ENCODE peak calls at places on chromosome 5, in seven cellular contexts. P is HepG2, T is esophagus muscularis mucosa, F is heart left ventricle, C is right lobe of liver, G is IMR-90, V is spleen. L is an unnamed sample. For H3K27me3, the result is how much of the 10 kb centered on the place peaks cover.

GRCh38 chr5:68348447-68349222 is 133.1 kb downstream of the PIK3R1 start:
- DNase-seq in P (no peak), T (no peak), F (peak), C (no peak), G (no peak), V (no peak), L (no peak)

GRCh38 chr5:132065351-132065937 is 5.0 kb downstream of the IL3 start:
- DNase-seq in P (peak), T (no peak), F (peak), C (no peak), G (peak), V (peak), L (peak)

GRCh38 chr5:99130081-99130480 is 201.3 kb upstream of the CHD1 start:
- DNase-seq in P (no peak), T (no peak), F (no peak), C (no peak), G (no peak), V (no peak), L (no peak)

GRCh38 chr5:138697720-138698360 is 55.4 kb upstream of the CTNNA1 start:
- DNase-seq in P (no peak), T (no peak), F (no peak), C (no peak), G (no peak), V (no peak), L (no peak)

GRCh38 chr5:63613430-63613829 is 348.8 kb downstream of the HTR1A start:
- DNase-seq in P (no peak), T (no peak), F (no peak), C (no peak), G (no peak), V (no peak), L (no peak)

GRCh38 chr5:6687501-6687900 is 25.7 kb upstream of the TENT4A start:
- DNase-seq in P (no peak), T (peak), F (no peak), C (no peak), G (no peak), V (no peak), L (no peak)

GRCh38 chr5:20129491-20129890 is 141.5 kb upstream of the CDH18 start:
- DNase-seq in P (no peak), T (no peak), F (no peak), C (no peak), G (no peak), V (no peak), L (no peak)

GRCh38 chr5:54249210-54250028 is 61.0 kb downstream of the ARL15 start:
- DNase-seq in P (no peak), T (no peak), F (no peak), C (no peak), G (peak), V (no peak), L (peak)

GRCh38 chr5:39755986-39756385 is 331.2 kb upstream of the DAB2 start:
- DNase-seq in P (no peak), T (no peak), F (no peak), C (no peak), G (peak), V (no peak), L (no peak)

GRCh38 chr5:139417214-139417613 is 13.3 kb upstream of the SPATA24 start:
- DNase-seq in P (no peak), T (no peak), F (peak), C (peak), G (peak), V (no peak), L (no peak)

GRCh38 chr5:174755103-174755502 is 30.7 kb downstream of the MSX2 start:
- DNase-seq in P (no peak), T (no peak), F (no peak), C (no peak), G (peak), V (no peak), L (no peak)

GRCh38 chr5:124741711-124742496 is 4.5 kb downstream of the ZNF608 start:
- DNase-seq in P (no peak), T (no peak), F (no peak), C (no peak), G (peak), V (no peak), L (peak)

GRCh38 chr5:124677376-124677998 is 69.0 kb downstream of the ZNF608 start:
- DNase-seq in P (no peak), T (no peak), F (peak), C (no peak), G (peak), V (no peak), L (no peak)

GRCh38 chr5:57513785-57514184 is 31.2 kb upstream of the ACTBL2 start:
- DNase-seq in P (no peak), T (no peak), F (no peak), C (no peak), G (no peak), V (no peak), L (no peak)

GRCh38 chr5:139431706-139432105 is 7.6 kb downstream of the DNAJC18 start:
- DNase-seq in P (no peak), T (no peak), F (no peak), C (no peak), G (peak), V (no peak), L (no peak)

GRCh38 chr5:14190194-14191164 is 47.3 kb downstream of the TRIO start:
- DNase-seq in P (no peak), T (no peak), F (no peak), C (no peak), G (peak), V (no peak), L (no peak)

GRCh38 chr5:168291281-168291960 is at the start of gene WWC1:
- DNase-seq in P (peak), T (no peak), F (no peak), C (peak), G (peak), V (peak), L (peak)
- TF ChIP-seq POLR2A in P (no peak), T (no peak), F (no peak), C (peak), G (no peak), V (no peak), L (no peak)

GRCh38 chr5:129241755-129242154 is 147.2 kb downstream of the ISOC1 start:
- DNase-seq in P (no peak), T (no peak), F (no peak), C (no peak), G (no peak), V (no peak), L (no peak)
- H3K4me3 ChIP-seq in P (no peak), T (no peak), F (no peak), C (no peak), G (no peak), V (no peak), L (no peak)

GRCh38 chr5:173237821-173238220 is 2.8 kb upstream of the NKX2-5 start:
- DNase-seq in P (no peak), T (no peak), F (no peak), C (no peak), G (no peak), V (peak), L (no peak)
- H3K27me3 ChIP-seq in P (under half), T (half or more), F (half or more), C (half or more), G (half or more), V (under half), L (half or more)

DNA sequence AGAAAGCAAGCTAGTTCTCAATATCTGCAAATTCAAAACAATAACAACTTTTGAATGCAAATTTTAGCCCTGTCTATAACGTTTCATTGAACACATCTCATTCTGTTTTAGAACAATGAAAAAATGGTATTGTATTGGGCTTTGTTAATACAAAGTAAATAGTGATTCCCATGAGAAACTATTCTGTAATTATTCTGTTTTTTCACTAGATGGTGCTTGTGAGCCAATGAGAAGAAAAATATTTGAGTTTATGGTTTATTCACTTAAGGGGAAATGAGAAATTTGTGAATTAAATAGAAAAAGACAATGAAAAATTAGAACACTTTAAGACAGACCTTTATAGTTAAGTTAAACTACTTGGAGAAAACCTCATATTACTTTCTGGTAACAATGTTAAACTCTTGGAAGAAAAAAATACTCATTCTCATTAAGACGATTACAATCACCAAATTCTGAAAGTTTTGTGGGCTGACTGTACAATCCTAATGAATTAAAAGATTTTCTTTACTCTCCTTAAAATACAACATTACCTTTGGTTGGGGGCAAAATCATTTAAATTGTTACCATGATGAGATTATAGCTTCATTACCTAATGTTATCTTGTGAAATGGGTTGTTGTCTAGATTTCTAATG is 127.0 kb downstream of the NNT start:
- DNase-seq in P (peak), T (no peak), F (no peak), C (no peak), G (peak), V (no peak), L (no peak)
- TF ChIP-seq POLR2A in P (no peak), T (no peak), F (no peak), C (no peak), G (no peak), V (no peak), L (no peak)

DNA sequence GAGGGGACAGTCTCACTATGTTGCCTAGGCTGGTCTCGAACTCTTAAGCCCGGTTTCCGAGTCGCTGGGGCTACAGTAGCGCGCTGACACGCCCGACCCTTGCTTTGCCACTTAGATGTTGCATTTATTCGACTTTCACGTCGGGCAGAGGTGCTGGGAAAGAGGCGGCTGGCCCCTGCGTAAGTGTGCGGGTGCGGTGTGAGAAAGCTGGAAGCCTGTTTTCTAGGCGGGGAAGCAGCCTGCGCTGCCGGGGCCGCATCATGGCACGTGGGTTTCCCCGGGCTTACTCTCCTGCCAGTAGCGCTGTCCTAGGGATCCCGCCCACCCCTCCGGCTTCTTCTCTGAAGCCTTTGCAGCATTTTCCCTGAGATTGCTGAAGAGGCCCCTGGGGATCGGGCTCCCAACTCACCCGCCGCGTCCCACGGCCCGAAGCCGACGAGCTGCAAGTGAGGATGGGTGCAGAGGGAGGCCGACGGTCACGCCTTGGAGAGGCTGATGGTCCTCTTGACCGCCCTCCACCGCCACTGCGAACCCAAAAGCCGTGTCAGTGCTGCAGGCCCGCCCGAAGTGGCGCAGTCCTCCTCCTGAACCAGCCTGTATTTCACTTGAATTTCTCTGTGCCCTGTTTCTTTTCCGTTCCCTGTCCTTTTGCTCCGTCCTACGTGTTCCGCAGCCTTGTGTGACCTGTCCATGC is 5.8 kb upstream of the TRIM41 start:
- DNase-seq in P (no peak), T (no peak), F (no peak), C (no peak), G (peak), V (peak), L (peak)
- H3K4me3 ChIP-seq in P (peak), T (peak), F (peak), C (peak), G (peak), V (peak), L (peak)

L was measured in stomach.